ENCODE peak calls at places on chromosomes 5 and 9, in seven cellular contexts. Y is dorsolateral prefrontal cortex, I is upper lobe of right lung, C is cardiac fibroblast, S is ovary, N is body of pancreas, K is fibroblast of lung. G is an unnamed sample.

GRCh38 chr9:136028760-136029470 is 66.2 kb downstream of the NACC2 start:
- DNase-seq in Y (no peak), I (no peak), C (no peak), S (no peak), N (no peak), K (no peak), G (no peak)

GRCh38 chr9:104743377-104743985 is 4.0 kb upstream of the NIPSNAP3A start:
- DNase-seq in Y (no peak), I (no peak), C (peak; percentile 84), S (no peak), N (no peak), K (peak; percentile 50), G (peak; percentile 70)

GRCh38 chr5:34957857-34958690 is 28.7 kb downstream of the DNAJC21 start:
- DNase-seq in Y (no peak), I (no peak), C (peak; percentile 59), S (no peak), N (no peak), K (peak; percentile 11), G (peak; percentile 40)

GRCh38 chr5:45507174-45507573 is 189.0 kb downstream of the HCN1 start:
- DNase-seq in Y (no peak), I (no peak), C (no peak), S (no peak), N (no peak), K (no peak), G (no peak)

GRCh38 chr5:39424751-39425524 is at the start of gene DAB2:
- DNase-seq in Y (peak; percentile 40), I (peak; percentile 93), C (peak; percentile 94), S (peak; percentile 82), N (peak; percentile 60), K (peak; percentile 97), G (peak; percentile 98)

GRCh38 chr9:93673271-93673843 is 97.0 kb downstream of the PHF2 start:
- DNase-seq in Y (peak; percentile 17), I (peak; percentile 59), C (no peak), S (peak; percentile 14), N (no peak), K (no peak), G (peak; percentile 3)

GRCh38 chr5:72159501-72159911 is 52.2 kb downstream of the MAP1B start:
- DNase-seq in Y (no peak), I (no peak), C (peak; percentile 71), S (no peak), N (no peak), K (peak; percentile 55), G (peak; percentile 38)

GRCh38 chr5:96709152-96709821 is 47.1 kb downstream of the CAST start:
- DNase-seq in Y (no peak), I (no peak), C (peak; percentile 73), S (no peak), N (no peak), K (peak; percentile 88), G (peak; percentile 74)

GRCh38 chr5:3828761-3829160 is 233.1 kb downstream of the IRX1 start:
- DNase-seq in Y (no peak), I (no peak), C (no peak), S (no peak), N (no peak), K (no peak), G (no peak)

GRCh38 chr5:12910611-12911010 is 1006.4 kb upstream of the CTNND2 start:
- DNase-seq in Y (no peak), I (no peak), C (no peak), S (no peak), N (no peak), K (peak; percentile 59), G (no peak)

GRCh38 chr9:118170032-118170955 is 466.1 kb downstream of the TLR4 start:
- DNase-seq in Y (peak; percentile 38), I (no peak), C (peak; percentile 51), S (no peak), N (no peak), K (peak; percentile 55), G (peak; percentile 2)

GRCh38 chr5:121503111-121503840 is 348.4 kb upstream of the FTMT start:
- DNase-seq in Y (no peak), I (no peak), C (no peak), S (no peak), N (peak; percentile 18), K (no peak), G (no peak)

GRCh38 chr5:103375863-103376591 is 117.5 kb downstream of the MACIR start:
- DNase-seq in Y (no peak), I (no peak), C (no peak), S (no peak), N (no peak), K (no peak), G (no peak)

GRCh38 chr9:35650341-35651158 is at the start of gene SIT1:
- DNase-seq in Y (no peak), I (no peak), C (no peak), S (no peak), N (no peak), K (no peak), G (no peak)

GRCh38 chr9:124257865-124258764 is at the start of gene NEK6:
- DNase-seq in Y (no peak), I (peak; percentile 85), C (peak; percentile 56), S (peak; percentile 62), N (peak; percentile 36), K (peak; percentile 69), G (peak; percentile 45)

GRCh38 chr9:70021026-70021571 is 22.5 kb upstream of the MAMDC2 start:
- DNase-seq in Y (peak; percentile 52), I (no peak), C (peak; percentile 97), S (no peak), N (no peak), K (peak; percentile 96), G (peak; percentile 94)

GRCh38 chr5:864492-865167 is 13.8 kb upstream of the ZDHHC11 start:
- DNase-seq in Y (no peak), I (no peak), C (no peak), S (peak; percentile 49), N (no peak), K (no peak), G (no peak)

GRCh38 chr5:152529456-152529855 is 124.4 kb upstream of the NMUR2 start:
- DNase-seq in Y (no peak), I (no peak), C (no peak), S (no peak), N (no peak), K (no peak), G (no peak)

GRCh38 chr5:153974131-153974812 is 64.4 kb downstream of the FAM114A2 start:
- DNase-seq in Y (no peak), I (no peak), C (peak; percentile 70), S (no peak), N (no peak), K (peak; percentile 22), G (peak; percentile 47)

GRCh38 chr5:33650911-33651310 is 210.1 kb downstream of the TARS1 start:
- DNase-seq in Y (no peak), I (no peak), C (peak; percentile 14), S (no peak), N (no peak), K (peak; percentile 82), G (no peak)

GRCh38 chr9:86126998-86127972 is 27.9 kb upstream of the GOLM1 start:
- DNase-seq in Y (no peak), I (peak; percentile 88), C (peak; percentile 75), S (peak; percentile 29), N (peak; percentile 95), K (peak; percentile 97), G (peak; percentile 68)

DNA sequence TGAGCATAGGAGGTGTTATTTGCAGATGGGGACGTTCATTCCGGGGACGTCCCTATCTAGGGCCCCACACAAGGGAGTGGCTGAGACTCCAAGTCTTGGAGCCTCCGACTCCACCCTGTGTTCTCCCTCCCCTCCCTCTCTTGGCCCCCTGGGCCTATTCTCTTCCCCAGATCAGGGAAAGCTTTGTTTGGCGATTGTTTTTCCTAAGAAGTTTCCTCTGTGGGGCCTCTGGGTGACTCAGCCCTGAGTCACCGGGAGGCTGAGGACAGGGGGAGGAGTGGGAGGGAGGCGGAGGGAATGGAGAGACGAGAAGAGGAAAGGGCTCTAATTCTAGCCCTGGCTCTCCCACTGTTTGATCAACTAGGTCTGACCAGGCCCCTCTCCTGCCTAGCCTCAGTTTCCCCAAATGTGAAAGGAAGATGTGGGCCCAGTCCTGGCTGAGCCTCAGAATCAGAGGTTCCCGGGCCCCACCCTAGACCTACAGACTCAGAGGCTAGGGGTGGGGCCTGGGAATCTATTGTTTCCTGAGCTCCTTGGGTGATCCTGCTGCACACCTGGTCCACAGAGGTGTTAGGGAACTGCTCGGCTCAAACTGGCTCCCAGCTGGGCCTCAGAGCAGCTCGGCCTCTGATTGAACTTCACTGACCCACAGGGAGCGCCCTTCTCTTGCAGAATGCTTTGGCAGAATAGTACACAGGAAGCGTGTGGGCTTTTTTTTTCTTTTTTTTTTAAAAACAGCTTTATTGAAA is 19.2 kb downstream of the GSN start:
- DNase-seq in Y (no peak), I (peak; percentile 86), C (peak; percentile 98), S (peak; percentile 86), N (peak; percentile 64), K (peak; percentile 95), G (peak; percentile 88)
- TF ChIP-seq CTCF in Y (peak; percentile 21), I (peak; percentile 33), C (peak; percentile 33), S (no peak), N (no peak), K (peak; percentile 16), G (peak; percentile 60)

DNA sequence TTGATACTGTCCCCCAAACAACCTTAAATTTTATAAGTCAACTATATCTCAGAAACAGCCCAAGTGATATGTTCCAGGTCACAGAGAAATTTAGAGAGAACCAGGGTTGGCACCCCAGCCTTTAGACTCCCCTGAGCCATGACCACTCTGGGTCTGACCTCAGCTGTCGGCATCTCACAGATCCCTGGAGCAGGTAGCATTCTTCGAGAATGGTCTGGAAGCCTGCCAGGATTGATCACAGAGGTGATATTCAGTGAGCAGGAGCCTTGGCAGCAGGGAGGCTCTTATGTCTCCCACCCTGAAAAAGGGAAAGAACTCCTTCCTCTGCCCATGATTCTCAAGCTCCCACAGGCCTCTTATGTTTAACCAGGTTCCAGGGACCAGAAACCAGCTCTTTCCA is 58.2 kb downstream of the PLK2 start:
- DNase-seq in Y (no peak), I (no peak), C (no peak), S (no peak), N (no peak), K (no peak), G (no peak)
- TF ChIP-seq CTCF in Y (no peak), I (no peak), C (no peak), S (no peak), N (no peak), K (no peak), G (no peak)

DNA sequence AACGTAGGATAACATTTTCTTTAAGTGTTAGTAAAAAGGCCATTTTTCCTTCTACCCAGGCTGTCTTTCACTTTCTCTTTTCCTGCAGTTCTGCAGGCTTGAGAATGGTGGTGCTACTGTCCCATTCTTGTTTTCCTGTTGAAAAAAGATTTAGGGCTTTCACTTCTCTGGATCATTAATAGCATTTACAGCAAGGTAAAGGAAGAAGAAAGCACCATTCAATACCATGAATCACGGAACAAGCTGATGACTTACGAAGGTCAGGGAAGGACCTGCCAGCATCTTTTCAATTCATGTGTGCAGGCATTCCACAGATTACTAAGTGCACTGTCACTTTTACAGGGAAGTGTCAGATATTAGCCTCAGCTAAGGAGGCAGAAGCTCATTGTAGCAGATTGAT is 292.8 kb downstream of the YTHDC2 start:
- DNase-seq in Y (no peak), I (no peak), C (peak; percentile 49), S (no peak), N (no peak), K (peak; percentile 75), G (peak; percentile 32)
- TF ChIP-seq CTCF in Y (peak; percentile 52), I (peak; percentile 32), C (peak; percentile 52), S (peak; percentile 7), N (no peak), K (peak; percentile 69), G (peak; percentile 59)

DNA sequence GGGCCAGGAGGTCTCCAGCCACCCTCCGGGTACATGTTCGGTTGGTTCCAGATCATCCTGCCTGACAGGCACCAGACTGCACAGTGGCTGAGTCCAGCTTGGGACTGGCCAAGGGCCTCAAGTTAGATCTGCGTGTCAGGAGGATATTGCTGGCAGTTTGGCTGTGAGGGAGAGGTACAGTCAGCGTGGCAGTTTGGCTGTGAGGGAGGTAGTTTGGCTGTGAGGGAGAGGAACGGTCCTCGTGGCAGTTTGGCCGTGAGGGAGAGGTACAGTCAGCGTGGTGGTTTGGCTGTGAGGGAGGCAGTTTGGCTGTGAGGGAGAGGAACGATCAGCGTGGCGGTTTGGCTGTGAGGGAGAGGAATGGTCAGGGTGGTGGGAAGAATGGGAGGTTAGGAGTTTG is 39.0 kb downstream of the CACNA1B start:
- DNase-seq in Y (no peak), I (no peak), C (no peak), S (no peak), N (no peak), K (no peak), G (no peak)
- TF ChIP-seq CTCF in Y (no peak), I (no peak), C (no peak), S (no peak), N (no peak), K (no peak), G (no peak)